ENCODE peak calls at places on chromosomes 12 and 14, in five cellular contexts. A is HCT116, R is H1, T is HepG2, O is K562. F is an unnamed sample.

GRCh38 chr12:46770501-46771183 is 55.2 kb downstream of the SLC38A4 start:
- DNase-seq in A (no peak), R (no peak), T (peak; percentile 78), O (no peak), F (no peak)

GRCh38 chr14:49882826-49883694 is 9.8 kb upstream of the ARF6 start:
- DNase-seq in A (no peak), R (no peak), T (no peak), O (no peak), F (no peak)

GRCh38 chr12:130803707-130804106 is 35.3 kb downstream of the STX2 start:
- DNase-seq in A (no peak), R (no peak), T (no peak), O (no peak), F (no peak)

GRCh38 chr14:65478017-65478416 is 65.5 kb downstream of the FUT8 start:
- DNase-seq in A (peak; percentile 16), R (no peak), T (peak; percentile 8), O (no peak), F (no peak)

GRCh38 chr12:106084048-106084671 is 54.6 kb downstream of the NUAK1 start:
- DNase-seq in A (peak; percentile 40), R (peak; percentile 57), T (peak; percentile 29), O (no peak), F (no peak)

GRCh38 chr12:33605776-33606175 is 166.2 kb upstream of the SYT10 start:
- DNase-seq in A (no peak), R (no peak), T (peak; percentile 10), O (no peak), F (no peak)

GRCh38 chr14:61934385-61934784 is 172.2 kb downstream of the SNAPC1 start:
- DNase-seq in A (no peak), R (no peak), T (no peak), O (no peak), F (no peak)

GRCh38 chr14:58027904-58028303 is 124.1 kb downstream of the ARMH4 start:
- DNase-seq in A (no peak), R (no peak), T (no peak), O (no peak), F (no peak)

GRCh38 chr14:28762290-28762948 is 4.2 kb upstream of the FOXG1 start:
- DNase-seq in A (no peak), R (no peak), T (no peak), O (no peak), F (no peak)

GRCh38 chr14:95341564-95341963 is 21.9 kb upstream of the CLMN start:
- DNase-seq in A (no peak), R (no peak), T (no peak), O (no peak), F (no peak)

GRCh38 chr14:103104654-103105511 is 10.4 kb downstream of the EXOC3L4 start:
- DNase-seq in A (no peak), R (no peak), T (no peak), O (peak; percentile 71), F (no peak)

GRCh38 chr12:93593833-93594232 is 21.4 kb downstream of the SOCS2 start:
- DNase-seq in A (no peak), R (no peak), T (no peak), O (no peak), F (no peak)

GRCh38 chr12:11650697-11651281 is 1.3 kb downstream of the ETV6 start:
- DNase-seq in A (no peak), R (no peak), T (peak; percentile 31), O (no peak), F (peak; percentile 40)

GRCh38 chr12:6437586-6437985 is 7.2 kb upstream of the CD27 start:
- DNase-seq in A (no peak), R (no peak), T (no peak), O (no peak), F (no peak)

GRCh38 chr12:10722905-10723866 is at the start of gene YBX3:
- DNase-seq in A (peak; percentile 66), R (no peak), T (peak; percentile 69), O (peak; percentile 43), F (no peak)

GRCh38 chr14:105015242-105015641 is 5.6 kb downstream of the CDCA4 start:
- DNase-seq in A (no peak), R (no peak), T (no peak), O (no peak), F (no peak)

GRCh38 chr12:110616471-110617115 is 2.7 kb downstream of the TCTN1 start:
- DNase-seq in A (no peak), R (no peak), T (no peak), O (no peak), F (no peak)

GRCh38 chr14:105117710-105118385 is 50.7 kb downstream of the JAG2 start:
- DNase-seq in A (no peak), R (no peak), T (no peak), O (no peak), F (no peak)

GRCh38 chr12:65943388-65944137 is 119.3 kb downstream of the HMGA2 start:
- DNase-seq in A (no peak), R (no peak), T (no peak), O (no peak), F (no peak)

GRCh38 chr12:132548430-132549058 is 58.6 kb downstream of the FBRSL1 start:
- DNase-seq in A (no peak), R (no peak), T (no peak), O (no peak), F (no peak)

GRCh38 chr12:132551271-132552120 is 58.9 kb downstream of the LRCOL1 start:
- DNase-seq in A (no peak), R (no peak), T (no peak), O (no peak), F (no peak)

GRCh38 chr12:132550830-132551229 is 59.6 kb downstream of the LRCOL1 start:
- DNase-seq in A (no peak), R (no peak), T (no peak), O (no peak), F (no peak)

GRCh38 chr12:132549059-132549458 is 59.1 kb downstream of the FBRSL1 start:
- DNase-seq in A (no peak), R (no peak), T (no peak), O (no peak), F (no peak)

GRCh38 chr12:132550014-132550802 is 60.2 kb downstream of the LRCOL1 start:
- DNase-seq in A (no peak), R (no peak), T (no peak), O (peak; percentile 37), F (no peak)
- TF ChIP-seq CEBPB in A (no peak), R (no peak), T (no peak), O (no peak), F (no peak)

GRCh38 chr14:93369393-93370266 is 22.6 kb downstream of the COX8C start:
- DNase-seq in A (no peak), R (no peak), T (no peak), O (no peak), F (peak; percentile 85)
- TF ChIP-seq SRF in A (no peak), R (no peak), T (no peak), O (no peak), F (peak; percentile 73)

GRCh38 chr12:125089626-125090025 is 24.4 kb downstream of the AACS start:
- DNase-seq in A (no peak), R (no peak), T (no peak), O (no peak), F (no peak)

GRCh38 chr12:125091401-125091800 is 26.2 kb downstream of the AACS start:
- DNase-seq in A (no peak), R (no peak), T (no peak), O (no peak), F (no peak)

GRCh38 chr12:125090437-125090836 is 25.2 kb downstream of the AACS start:
- DNase-seq in A (no peak), R (no peak), T (no peak), O (no peak), F (no peak)

GRCh38 chr12:125092108-125092871 is 27.1 kb downstream of the AACS start:
- DNase-seq in A (no peak), R (no peak), T (no peak), O (no peak), F (no peak)

DNA sequence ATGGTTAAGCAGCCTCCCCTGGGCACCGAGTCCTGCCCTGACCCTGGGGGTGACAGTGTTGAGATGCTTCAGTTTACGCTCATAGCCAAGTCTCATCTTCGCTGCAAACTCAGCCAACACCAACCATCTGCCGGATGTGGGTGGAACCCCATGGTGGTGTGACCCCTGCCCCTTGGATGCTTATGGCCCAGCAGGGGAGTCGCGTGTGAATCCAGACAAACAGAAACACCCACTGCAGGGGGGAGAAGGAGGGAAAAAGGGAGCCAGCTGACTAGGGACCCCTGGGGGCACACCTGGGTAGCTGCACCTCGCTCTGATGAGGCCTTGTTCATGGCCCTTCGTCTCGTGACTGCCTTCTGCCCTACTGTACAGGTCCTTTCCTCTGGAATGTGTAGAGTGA is 23.8 kb downstream of the AACS start:
- DNase-seq in A (no peak), R (no peak), T (no peak), O (peak; percentile 52), F (no peak)
- TF ChIP-seq CTCF in A (peak; percentile 20), R (peak; percentile 43), T (peak; percentile 12), O (peak; percentile 48), F (no peak)

DNA sequence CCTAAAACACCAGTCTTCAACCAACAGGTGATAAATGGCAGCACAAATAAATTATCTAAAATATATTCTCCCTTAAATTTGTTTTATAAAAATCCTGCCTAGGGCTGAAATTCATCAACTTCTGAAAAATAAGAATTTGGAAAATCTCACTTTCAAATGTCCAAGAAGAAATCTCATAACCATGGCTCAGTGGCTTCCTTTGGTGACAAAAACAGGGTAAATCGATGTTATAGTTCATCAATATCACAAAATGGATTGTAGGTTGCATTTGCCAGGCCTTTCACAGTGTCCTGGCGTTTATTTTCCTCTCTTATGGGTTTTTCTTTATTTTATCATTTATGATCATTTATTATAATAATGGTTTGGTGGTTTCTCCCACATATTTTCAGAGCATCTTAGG is 103.0 kb downstream of the PTGER2 start:
- DNase-seq in A (no peak), R (no peak), T (no peak), O (no peak), F (no peak)
- TF ChIP-seq CEBPB in A (no peak), R (no peak), T (no peak), O (no peak), F (no peak)

DNA sequence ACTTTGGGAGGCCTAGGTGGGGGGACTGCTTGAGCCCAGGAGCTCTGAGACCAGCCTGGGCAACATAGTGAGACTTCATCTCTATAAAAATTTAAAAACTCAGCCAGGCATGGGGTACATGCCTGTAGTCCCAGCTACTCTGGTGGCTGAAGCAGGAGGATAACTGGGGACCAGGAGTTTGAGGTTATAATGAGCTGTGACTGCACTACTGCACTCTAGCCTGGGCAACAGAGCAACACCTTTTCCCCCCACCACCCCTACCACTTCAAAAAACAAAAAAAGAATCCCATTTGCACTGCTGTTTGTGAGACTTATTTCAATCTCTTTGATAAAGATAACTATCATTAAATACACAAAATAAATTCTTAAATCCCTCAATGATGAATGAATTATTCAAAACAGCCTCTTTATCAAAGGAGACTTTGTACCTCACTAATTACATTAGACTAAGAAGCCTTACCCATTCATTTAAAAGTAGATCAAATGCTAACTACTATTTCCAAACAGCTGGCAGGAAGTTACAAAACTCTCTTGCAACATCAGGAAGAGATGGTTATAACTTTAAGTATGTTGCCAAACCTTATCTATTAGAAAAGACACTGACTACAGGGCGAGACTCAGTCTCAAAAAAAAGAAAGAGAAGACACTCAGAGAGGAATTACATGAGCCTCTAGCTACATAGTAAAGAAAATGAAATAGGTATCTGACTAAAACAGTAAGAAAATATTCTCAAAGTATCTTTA is 14.7 kb downstream of the BLTP3B start:
- DNase-seq in A (no peak), R (no peak), T (peak; percentile 44), O (no peak), F (no peak)
- TF ChIP-seq SRF in A (no peak), R (no peak), T (no peak), O (no peak), F (no peak)

GRCh38 chr14:106694638-106695393 is 1168.4 kb downstream of the TMEM121 start:
- DNase-seq in A (no peak), R (no peak), T (no peak), O (no peak), F (no peak)
- TF ChIP-seq CTCF in A (peak; percentile 15), R (peak; percentile 6), T (peak; percentile 36), O (peak; percentile 37), F (peak; percentile 66)

GRCh38 chr14:99348816-99349609 is 77.0 kb upstream of the BCL11B start:
- DNase-seq in A (no peak), R (no peak), T (no peak), O (no peak), F (no peak)
- TF ChIP-seq CEBPB in A (no peak), R (no peak), T (no peak), O (no peak), F (no peak)